ENCODE peak calls at places on chromosome 19, in five cellular contexts. F is AG10803, V is psoas muscle, Y is ovary, C is fibroblast of villous mesenchyme. M is an unnamed sample.

GRCh38 chr19:20423381-20424207 is 142.0 kb downstream of the ZNF737 start:
- DNase-seq in F (peak; percentile 68), V (peak; percentile 47), Y (peak; percentile 42), C (peak; percentile 65), M (peak; percentile 22)

GRCh38 chr19:7868671-7869452 is 5.3 kb downstream of the PRR36 start:
- DNase-seq in F (peak; percentile 34), V (peak; percentile 63), Y (peak; percentile 79), C (peak; percentile 72), M (peak; percentile 92)

GRCh38 chr19:14758816-14759215 is 19.5 kb downstream of the ADGRE2 start:
- DNase-seq in F (no peak), V (no peak), Y (no peak), C (no peak), M (no peak)

GRCh38 chr19:46596008-46596407 is 5.1 kb upstream of the CALM3 start:
- DNase-seq in F (no peak), V (no peak), Y (no peak), C (no peak), M (no peak)

GRCh38 chr19:52138614-52139290 is 986 bp downstream of the ZNF616 start:
- DNase-seq in F (no peak), V (no peak), Y (peak; percentile 18), C (peak; percentile 13), M (peak; percentile 29)

GRCh38 chr19:7623725-7624603 is 5.4 kb downstream of the XAB2 start:
- DNase-seq in F (no peak), V (no peak), Y (no peak), C (no peak), M (no peak)

GRCh38 chr19:48633148-48634035 is 3.8 kb downstream of the DBP start:
- DNase-seq in F (no peak), V (no peak), Y (no peak), C (no peak), M (no peak)

GRCh38 chr19:23772668-23773063 is 14.0 kb upstream of the ZNF681 start:
- DNase-seq in F (no peak), V (no peak), Y (no peak), C (no peak), M (no peak)

GRCh38 chr19:5150902-5151741 is 182.2 kb downstream of the KDM4B start:
- DNase-seq in F (no peak), V (no peak), Y (no peak), C (no peak), M (no peak)

GRCh38 chr19:56720281-56720680 is 48.7 kb upstream of the ZNF835 start:
- DNase-seq in F (no peak), V (peak; percentile 18), Y (peak; percentile 38), C (no peak), M (no peak)

GRCh38 chr19:43362179-43362578 is 8.7 kb downstream of the CD177 start:
- DNase-seq in F (no peak), V (no peak), Y (no peak), C (peak; percentile 11), M (no peak)

GRCh38 chr19:14459703-14460102 is 15.5 kb downstream of the PTGER1 start:
- DNase-seq in F (no peak), V (no peak), Y (no peak), C (no peak), M (no peak)

GRCh38 chr19:47641891-47642485 is 33.1 kb downstream of the BICRA start:
- DNase-seq in F (no peak), V (no peak), Y (no peak), C (no peak), M (no peak)

GRCh38 chr19:6753178-6754031 is 13.8 kb downstream of the SH2D3A start:
- DNase-seq in F (peak; percentile 51), V (peak; percentile 87), Y (peak; percentile 87), C (peak; percentile 67), M (peak; percentile 94)

GRCh38 chr19:30621326-30621920 is 249.2 kb downstream of the ZNF536 start:
- DNase-seq in F (no peak), V (no peak), Y (no peak), C (no peak), M (no peak)

GRCh38 chr19:23393121-23393520 is 2.1 kb downstream of the ZNF91 start:
- DNase-seq in F (no peak), V (no peak), Y (no peak), C (peak; percentile 8), M (no peak)

GRCh38 chr19:40294560-40294959 is 9.4 kb upstream of the AKT2 start:
- DNase-seq in F (no peak), V (no peak), Y (no peak), C (no peak), M (no peak)

GRCh38 chr19:55178781-55179569 is 1.1 kb downstream of the SYT5 start:
- DNase-seq in F (peak; percentile 71), V (peak; percentile 61), Y (peak; percentile 36), C (peak; percentile 78), M (peak; percentile 98)

GRCh38 chr19:7611541-7612279 is 16.0 kb downstream of the CAMSAP3 start:
- DNase-seq in F (no peak), V (no peak), Y (no peak), C (no peak), M (no peak)

GRCh38 chr19:38211206-38211605 is 12.8 kb downstream of the DPF1 start:
- DNase-seq in F (no peak), V (no peak), Y (peak; percentile 20), C (no peak), M (no peak)

GRCh38 chr19:4474504-4475136 is 2.5 kb downstream of the HDGFL2 start:
- DNase-seq in F (peak; percentile 56), V (no peak), Y (no peak), C (peak; percentile 63), M (peak; percentile 90)

GRCh38 chr19:30167976-30168635 is 204.1 kb upstream of the ZNF536 start:
- DNase-seq in F (no peak), V (no peak), Y (no peak), C (no peak), M (peak; percentile 18)

GRCh38 chr19:10193666-10194499 is 870 bp downstream of the DNMT1 start:
- DNase-seq in F (peak; percentile 58), V (no peak), Y (no peak), C (peak; percentile 29), M (no peak)

GRCh38 chr19:6739390-6739883 is at the start of gene TRIP10:
- DNase-seq in F (peak; percentile 66), V (peak; percentile 89), Y (peak; percentile 83), C (peak; percentile 85), M (peak; percentile 97)

GRCh38 chr19:36113895-36114762 is 546 bp downstream of the POLR2I start:
- DNase-seq in F (peak; percentile 38), V (peak; percentile 33), Y (peak; percentile 54), C (peak; percentile 40), M (peak; percentile 38)

GRCh38 chr19:38506723-38507550 is 73.4 kb downstream of the RYR1 start:
- DNase-seq in F (peak; percentile 23), V (peak; percentile 82), Y (peak; percentile 86), C (peak; percentile 87), M (peak; percentile 91)

GRCh38 chr19:38173324-38174041 is 50.5 kb downstream of the DPF1 start:
- DNase-seq in F (peak; percentile 84), V (peak; percentile 90), Y (no peak), C (no peak), M (no peak)

GRCh38 chr19:56831279-56831678 is 9.2 kb downstream of the PEG3 start:
- DNase-seq in F (no peak), V (no peak), Y (no peak), C (no peak), M (no peak)

GRCh38 chr19:56105090-56105701 is 15.9 kb downstream of the ZNF787 start:
- DNase-seq in F (peak; percentile 53), V (peak; percentile 72), Y (peak; percentile 67), C (peak; percentile 53), M (peak; percentile 68)

GRCh38 chr19:18756896-18757295 is 34.2 kb downstream of the COMP start:
- DNase-seq in F (no peak), V (no peak), Y (no peak), C (no peak), M (no peak)

GRCh38 chr19:19627716-19628498 is at the start of gene LPAR2:
- DNase-seq in F (no peak), V (no peak), Y (peak; percentile 47), C (peak; percentile 18), M (peak; percentile 97)

GRCh38 chr19:29965529-29965928 is 23.5 kb downstream of the URI1 start:
- DNase-seq in F (peak; percentile 51), V (no peak), Y (no peak), C (no peak), M (no peak)

GRCh38 chr19:44847144-44848035 is 1.3 kb downstream of the NECTIN2 start:
- DNase-seq in F (peak; percentile 50), V (peak; percentile 69), Y (peak; percentile 81), C (peak; percentile 82), M (no peak)

GRCh38 chr19:54211214-54211613 is 10.6 kb downstream of the RPS9 start:
- DNase-seq in F (no peak), V (no peak), Y (no peak), C (no peak), M (no peak)

GRCh38 chr19:488505-489417 is 7.5 kb upstream of the MADCAM1 start:
- DNase-seq in F (peak; percentile 95), V (peak; percentile 98), Y (peak; percentile 95), C (peak; percentile 95), M (peak; percentile 98)
- TF ChIP-seq CTCF in F (no peak), V (no peak), Y (no peak), C (no peak), M (no peak)

GRCh38 chr19:16416996-16417395 is 54.8 kb downstream of the EPS15L1 start:
- DNase-seq in F (no peak), V (no peak), Y (no peak), C (no peak), M (no peak)

GRCh38 chr19:16416574-16416973 is 55.2 kb downstream of the EPS15L1 start:
- DNase-seq in F (no peak), V (no peak), Y (no peak), C (no peak), M (no peak)

GRCh38 chr19:16419671-16420394 is 51.9 kb downstream of the EPS15L1 start:
- DNase-seq in F (no peak), V (no peak), Y (no peak), C (peak; percentile 35), M (no peak)

GRCh38 chr19:16418597-16418962 is 53.2 kb downstream of the EPS15L1 start:
- DNase-seq in F (no peak), V (no peak), Y (no peak), C (no peak), M (no peak)

GRCh38 chr19:16417660-16418596 is 53.8 kb downstream of the EPS15L1 start:
- DNase-seq in F (peak; percentile 35), V (peak; percentile 77), Y (peak; percentile 65), C (peak; percentile 48), M (peak; percentile 91)
- TF ChIP-seq CTCF in F (peak; percentile 76), V (peak; percentile 85), Y (peak; percentile 94), C (peak; percentile 91), M (peak; percentile 84)

GRCh38 chr19:50796128-50796633 is 6.0 kb downstream of the ACP4 start:
- DNase-seq in F (no peak), V (no peak), Y (no peak), C (no peak), M (peak; percentile 37)
- TF ChIP-seq CTCF in F (no peak), V (no peak), Y (no peak), C (no peak), M (peak; percentile 10)

GRCh38 chr19:17733127-17733526 is 13.8 kb downstream of the MAP1S start:
- DNase-seq in F (no peak), V (no peak), Y (no peak), C (no peak), M (no peak)

GRCh38 chr19:17734146-17734545 is 14.9 kb downstream of the MAP1S start:
- DNase-seq in F (no peak), V (no peak), Y (no peak), C (no peak), M (no peak)

GRCh38 chr19:17737690-17738153 is 13.6 kb upstream of the FCHO1 start:
- DNase-seq in F (peak; percentile 15), V (no peak), Y (no peak), C (no peak), M (no peak)

GRCh38 chr19:17739121-17739875 is 12.0 kb upstream of the FCHO1 start:
- DNase-seq in F (no peak), V (no peak), Y (no peak), C (peak; percentile 36), M (peak; percentile 77)

GRCh38 chr19:17735410-17735809 is 15.9 kb upstream of the FCHO1 start:
- DNase-seq in F (no peak), V (no peak), Y (no peak), C (no peak), M (no peak)
- TF ChIP-seq CTCF in F (no peak), V (no peak), Y (no peak), C (no peak), M (no peak)